ENCODE peak calls at places on chromosomes 1 and 21, in nine cellular contexts. T is right atrium auricular region, F is body of pancreas, L is OCI-LY7, U is adrenal gland, S is fibroblast of lung, B is left lung, G is stomach, D is IMR-90. M is an unnamed sample.

GRCh38 chr1:39128959-39129358 is 75.5 kb upstream of the MACF1 start:
- DNase-seq in T (no peak), F (peak), L (no peak), U (no peak), S (no peak), B (peak), G (peak), D (no peak), M (no peak)

GRCh38 chr1:3669421-3669821 is 17.1 kb downstream of the TP73 start:
- DNase-seq in T (no peak), F (no peak), L (no peak), U (no peak), S (no peak), B (peak), G (no peak), D (no peak), M (no peak)

GRCh38 chr1:240000634-240001033 is 91.0 kb upstream of the FMN2 start:
- DNase-seq in T (no peak), F (no peak), L (no peak), U (no peak), S (peak), B (no peak), G (no peak), D (peak), M (no peak)

GRCh38 chr1:66415326-66415725 is 118.6 kb upstream of the SGIP1 start:
- DNase-seq in T (no peak), F (no peak), L (no peak), U (no peak), S (no peak), B (no peak), G (no peak), D (peak), M (no peak)

GRCh38 chr1:162368451-162368850 is 8.2 kb downstream of the SPATA46 start:
- DNase-seq in T (no peak), F (no peak), L (no peak), U (no peak), S (no peak), B (no peak), G (no peak), D (no peak), M (no peak)

GRCh38 chr1:230084408-230085177 is 17.6 kb downstream of the GALNT2 start:
- DNase-seq in T (peak), F (peak), L (no peak), U (peak), S (peak), B (peak), G (peak), D (peak), M (no peak)

GRCh38 chr1:165411396-165411795 is 33.5 kb downstream of the RXRG start:
- DNase-seq in T (no peak), F (no peak), L (no peak), U (no peak), S (no peak), B (no peak), G (no peak), D (no peak), M (no peak)

GRCh38 chr1:94772230-94772641 is 47.9 kb upstream of the SLC44A3 start:
- DNase-seq in T (no peak), F (peak), L (no peak), U (no peak), S (peak), B (peak), G (peak), D (peak), M (no peak)

GRCh38 chr1:51073456-51073855 is 28.6 kb upstream of the C1orf185 start:
- DNase-seq in T (no peak), F (peak), L (no peak), U (no peak), S (peak), B (no peak), G (no peak), D (no peak), M (no peak)

GRCh38 chr1:243946946-243947345 is 96.9 kb upstream of the AKT3 start:
- DNase-seq in T (no peak), F (no peak), L (no peak), U (no peak), S (no peak), B (no peak), G (no peak), D (no peak), M (no peak)

GRCh38 chr1:218705391-218705790 is 360.3 kb downstream of the TGFB2 start:
- DNase-seq in T (no peak), F (no peak), L (no peak), U (no peak), S (peak), B (no peak), G (no peak), D (peak), M (no peak)

GRCh38 chr1:81808760-81809159 is 8.0 kb downstream of the ADGRL2 start:
- DNase-seq in T (no peak), F (no peak), L (no peak), U (no peak), S (no peak), B (no peak), G (no peak), D (no peak), M (no peak)

GRCh38 chr1:205454903-205455335 is 926 bp downstream of the BLACAT1 start:
- DNase-seq in T (no peak), F (no peak), L (no peak), U (no peak), S (no peak), B (no peak), G (no peak), D (no peak), M (no peak)

GRCh38 chr1:197526736-197527371 is 248.4 kb downstream of the DENND1B start:
- DNase-seq in T (no peak), F (no peak), L (peak), U (no peak), S (peak), B (no peak), G (no peak), D (peak), M (no peak)

GRCh38 chr1:228735871-228736586 is 750 bp downstream of the RHOU start:
- DNase-seq in T (no peak), F (peak), L (no peak), U (peak), S (peak), B (peak), G (peak), D (peak), M (peak)

GRCh38 chr1:7572654-7573152 is 198.4 kb upstream of the VAMP3 start:
- DNase-seq in T (no peak), F (peak), L (no peak), U (no peak), S (no peak), B (peak), G (peak), D (no peak), M (no peak)

GRCh38 chr1:241611063-241611462 is 29.1 kb downstream of the CHML start:
- DNase-seq in T (no peak), F (no peak), L (peak), U (no peak), S (peak), B (no peak), G (no peak), D (peak), M (no peak)

GRCh38 chr1:201028473-201028889 is 5.0 kb upstream of the KIF21B start:
- DNase-seq in T (peak), F (no peak), L (peak), U (peak), S (no peak), B (no peak), G (no peak), D (no peak), M (peak)

GRCh38 chr1:44713321-44713781 is 17.6 kb downstream of the RNU5D-1 start:
- DNase-seq in T (no peak), F (no peak), L (peak), U (no peak), S (no peak), B (no peak), G (no peak), D (no peak), M (no peak)

GRCh38 chr1:230136453-230137327 is 69.7 kb downstream of the GALNT2 start:
- DNase-seq in T (no peak), F (no peak), L (no peak), U (no peak), S (no peak), B (no peak), G (no peak), D (no peak), M (no peak)

GRCh38 chr1:218463194-218464156 is 118.3 kb downstream of the TGFB2 start:
- DNase-seq in T (peak), F (no peak), L (no peak), U (peak), S (peak), B (peak), G (no peak), D (peak), M (peak)

GRCh38 chr21:43361493-43362296 is 65.2 kb downstream of the SIK1 start:
- DNase-seq in T (peak), F (no peak), L (peak), U (peak), S (no peak), B (no peak), G (no peak), D (peak), M (no peak)

GRCh38 chr21:42012763-42013329 is 2.7 kb upstream of the ZBTB21 start:
- DNase-seq in T (no peak), F (no peak), L (no peak), U (no peak), S (no peak), B (no peak), G (no peak), D (no peak), M (no peak)

GRCh38 chr1:174818951-174819350 is 180.8 kb upstream of the CACYBP start:
- DNase-seq in T (no peak), F (no peak), L (no peak), U (peak), S (peak), B (no peak), G (no peak), D (peak), M (no peak)

GRCh38 chr1:225653463-225654276 is 747 bp upstream of the ENAH start:
- DNase-seq in T (peak), F (peak), L (peak), U (peak), S (peak), B (peak), G (peak), D (peak), M (peak)

GRCh38 chr21:46189959-46190490 is 5.8 kb upstream of the SPATC1L start:
- DNase-seq in T (peak), F (no peak), L (no peak), U (peak), S (no peak), B (no peak), G (no peak), D (no peak), M (no peak)

GRCh38 chr1:230458509-230458908 is 32.4 kb upstream of the PGBD5 start:
- DNase-seq in T (no peak), F (no peak), L (no peak), U (no peak), S (peak), B (no peak), G (no peak), D (no peak), M (no peak)

GRCh38 chr1:1021860-1022259 is 1.9 kb downstream of the AGRN start:
- DNase-seq in T (no peak), F (no peak), L (no peak), U (no peak), S (peak), B (no peak), G (no peak), D (peak), M (no peak)

GRCh38 chr1:241654641-241655040 is 2.6 kb downstream of the WDR64 start:
- DNase-seq in T (no peak), F (no peak), L (no peak), U (no peak), S (no peak), B (no peak), G (no peak), D (no peak), M (no peak)

GRCh38 chr1:212229654-212230053 is 55.6 kb upstream of the PPP2R5A start:
- DNase-seq in T (no peak), F (no peak), L (no peak), U (no peak), S (peak), B (no peak), G (no peak), D (peak), M (peak)

GRCh38 chr1:103525114-103525606 is 339 bp upstream of the RNPC3 start:
- DNase-seq in T (no peak), F (no peak), L (peak), U (peak), S (peak), B (no peak), G (no peak), D (peak), M (peak)

GRCh38 chr1:30677471-30677870 is 45.9 kb downstream of the MATN1 start:
- DNase-seq in T (no peak), F (no peak), L (no peak), U (no peak), S (no peak), B (no peak), G (no peak), D (no peak), M (no peak)

GRCh38 chr1:27872802-27873665 is 690 bp downstream of the THEMIS2 start:
- DNase-seq in T (no peak), F (no peak), L (no peak), U (peak), S (peak), B (no peak), G (peak), D (peak), M (no peak)

GRCh38 chr21:38956006-38956405 is 150.3 kb downstream of the ETS2 start:
- DNase-seq in T (no peak), F (no peak), L (no peak), U (no peak), S (no peak), B (no peak), G (no peak), D (peak), M (no peak)

GRCh38 chr1:14055442-14056225 is 355.6 kb downstream of the PRDM2 start:
- DNase-seq in T (no peak), F (no peak), L (no peak), U (no peak), S (peak), B (no peak), G (no peak), D (no peak), M (no peak)

GRCh38 chr1:182309631-182310351 is 81.8 kb downstream of the GLUL start:
- DNase-seq in T (no peak), F (no peak), L (no peak), U (no peak), S (peak), B (no peak), G (no peak), D (no peak), M (no peak)

GRCh38 chr1:32394890-32395415 is 712 bp upstream of the BSDC1 start:
- DNase-seq in T (no peak), F (no peak), L (no peak), U (no peak), S (no peak), B (no peak), G (no peak), D (peak), M (no peak)

GRCh38 chr1:110824192-110824591 is 48.8 kb upstream of the CD53 start:
- DNase-seq in T (no peak), F (no peak), L (no peak), U (no peak), S (no peak), B (no peak), G (no peak), D (no peak), M (no peak)

DNA sequence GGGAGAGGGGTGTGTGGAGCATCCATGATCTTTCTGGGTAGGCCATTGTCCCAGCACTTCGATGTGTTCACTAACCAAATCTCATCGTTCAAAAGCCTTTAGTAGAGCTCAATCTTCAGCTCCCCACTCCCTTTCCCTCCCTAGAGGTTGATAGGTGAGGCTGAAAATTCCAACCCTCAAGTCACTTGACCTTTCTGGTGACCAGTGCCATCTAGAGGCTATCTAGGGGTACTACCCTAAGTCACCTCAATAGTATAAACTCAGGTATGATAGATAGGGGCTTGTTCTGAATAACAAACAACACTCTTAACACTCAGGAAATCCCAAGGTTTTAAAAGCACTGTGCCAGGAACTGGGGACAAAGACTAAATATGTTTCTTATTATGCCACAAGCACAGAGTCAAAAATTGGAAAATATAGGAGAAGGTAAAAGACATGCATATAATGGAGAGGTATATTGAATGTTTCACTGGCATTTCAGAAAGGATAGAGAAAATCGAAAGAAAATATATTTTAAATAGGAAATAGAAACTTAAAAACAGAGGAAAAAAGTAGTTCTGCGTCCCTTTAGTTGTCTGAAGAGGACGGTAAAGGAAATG is 42.9 kb upstream of the CD53 start:
- DNase-seq in T (no peak), F (no peak), L (peak), U (no peak), S (peak), B (no peak), G (no peak), D (peak), M (no peak)
- TF ChIP-seq CTCF in T (no peak), F (peak), L (peak), U (peak), S (peak), B (peak), G (peak), D (peak), M (no peak)

GRCh38 chr1:35558374-35559316 is 1.0 kb downstream of the NCDN start:
- DNase-seq in T (no peak), F (no peak), L (peak), U (no peak), S (no peak), B (no peak), G (no peak), D (no peak), M (no peak)
- H3K27ac ChIP-seq in T (peak), F (no peak), L (peak), U (peak), S (peak), B (peak), G (peak), D (no peak), M (peak)

GRCh38 chr1:177783052-177783451 is 186.8 kb downstream of the SEC16B start:
- DNase-seq in T (no peak), F (no peak), L (no peak), U (no peak), S (no peak), B (no peak), G (no peak), D (no peak), M (no peak)
- TF ChIP-seq CTCF in T (no peak), F (no peak), L (peak), U (no peak), S (no peak), B (no peak), G (no peak), D (no peak), M (no peak)

GRCh38 chr1:20148571-20149500 is 9.7 kb downstream of the PLA2G2F start:
- DNase-seq in T (no peak), F (no peak), L (no peak), U (no peak), S (no peak), B (no peak), G (no peak), D (no peak), M (no peak)
- H3K27ac ChIP-seq in T (no peak), F (no peak), L (no peak), U (no peak), S (no peak), B (no peak), G (no peak), D (no peak), M (no peak)

GRCh38 chr1:37162059-37162458 is 127.7 kb upstream of the GRIK3 start:
- DNase-seq in T (no peak), F (no peak), L (no peak), U (no peak), S (no peak), B (no peak), G (no peak), D (no peak), M (no peak)
- TF ChIP-seq CTCF in T (no peak), F (no peak), L (no peak), U (no peak), S (no peak), B (no peak), G (no peak), D (no peak), M (no peak)

GRCh38 chr1:116918714-116919357 is 9.1 kb downstream of the PTGFRN start:
- DNase-seq in T (peak), F (no peak), L (no peak), U (no peak), S (no peak), B (no peak), G (no peak), D (no peak), M (no peak)

GRCh38 chr1:116914667-116915066 is 5.0 kb downstream of the PTGFRN start:
- DNase-seq in T (no peak), F (no peak), L (no peak), U (no peak), S (no peak), B (no peak), G (no peak), D (no peak), M (no peak)

GRCh38 chr1:116916002-116916401 is 6.3 kb downstream of the PTGFRN start:
- DNase-seq in T (no peak), F (no peak), L (no peak), U (no peak), S (no peak), B (no peak), G (no peak), D (no peak), M (no peak)

GRCh38 chr1:116915182-116915611 is 5.5 kb downstream of the PTGFRN start:
- DNase-seq in T (peak), F (peak), L (no peak), U (peak), S (peak), B (no peak), G (peak), D (no peak), M (peak)

GRCh38 chr1:116916533-116917460 is 7.1 kb downstream of the PTGFRN start:
- DNase-seq in T (peak), F (no peak), L (no peak), U (peak), S (no peak), B (no peak), G (no peak), D (no peak), M (no peak)
- H3K27ac ChIP-seq in T (peak), F (no peak), L (no peak), U (peak), S (no peak), B (no peak), G (no peak), D (no peak), M (peak)

GRCh38 chr1:21510885-21511578 is 1.8 kb downstream of the ALPL start:
- DNase-seq in T (no peak), F (no peak), L (no peak), U (no peak), S (peak), B (no peak), G (no peak), D (no peak), M (no peak)
- TF ChIP-seq CTCF in T (no peak), F (no peak), L (peak), U (no peak), S (no peak), B (no peak), G (no peak), D (no peak), M (no peak)

GRCh38 chr1:184405743-184406142 is 18.9 kb downstream of the C1orf21 start:
- DNase-seq in T (no peak), F (no peak), L (no peak), U (no peak), S (no peak), B (no peak), G (no peak), D (no peak), M (no peak)

GRCh38 chr1:184408580-184408979 is 21.8 kb downstream of the C1orf21 start:
- DNase-seq in T (no peak), F (no peak), L (no peak), U (no peak), S (no peak), B (no peak), G (no peak), D (no peak), M (no peak)

GRCh38 chr1:184409011-184409410 is 22.2 kb downstream of the C1orf21 start:
- DNase-seq in T (no peak), F (no peak), L (no peak), U (no peak), S (peak), B (no peak), G (no peak), D (peak), M (no peak)

GRCh38 chr1:184406454-184406853 is 19.6 kb downstream of the C1orf21 start:
- DNase-seq in T (no peak), F (no peak), L (no peak), U (no peak), S (no peak), B (no peak), G (no peak), D (no peak), M (no peak)

GRCh38 chr1:184407816-184408510 is 21.1 kb downstream of the C1orf21 start:
- DNase-seq in T (no peak), F (no peak), L (no peak), U (no peak), S (peak), B (no peak), G (no peak), D (peak), M (no peak)
- H3K27ac ChIP-seq in T (no peak), F (peak), L (no peak), U (no peak), S (no peak), B (peak), G (peak), D (no peak), M (peak)

M was measured in uterus.